ENCODE peak calls at places on chromosome X, in four cellular contexts. F, R, E and U are unnamed samples.

GRCh38 chrX:125205084-125205917 is 114.4 kb upstream of the TEX13C start:
- DNase-seq in E (no peak), R (no peak), F (peak), U (peak)

GRCh38 chrX:150200820-150201287 is 162.3 kb upstream of the MAMLD1 start:
- DNase-seq in F (peak), E (no peak), R (peak), U (no peak)

GRCh38 chrX:46929439-46930018 is 17.3 kb downstream of the JADE3 start:
- DNase-seq in F (no peak), R (peak), E (no peak), U (no peak)

GRCh38 chrX:153438522-153438921 is 7.3 kb downstream of the TREX2 start:
- DNase-seq in R (peak), F (no peak), E (no peak), U (no peak)

GRCh38 chrX:11431833-11432232 is 138.6 kb downstream of the AMELX start:
- DNase-seq in R (no peak), F (no peak), E (no peak), U (no peak)

GRCh38 chrX:2627272-2627867 is 63.7 kb upstream of the CD99 start:
- DNase-seq in F (no peak), E (peak), R (peak), U (no peak)

GRCh38 chrX:49767231-49767630 is 61.9 kb upstream of the PAGE4 start:
- DNase-seq in F (no peak), R (no peak), E (no peak), U (no peak)

GRCh38 chrX:103464071-103464773 is 55.1 kb downstream of the RAB40A start:
- DNase-seq in E (peak), F (no peak), R (peak), U (no peak)

GRCh38 chrX:69085151-69085550 is 80.1 kb downstream of the PJA1 start:
- DNase-seq in E (no peak), R (no peak), F (no peak), U (no peak)

GRCh38 chrX:17706676-17707075 is 30.6 kb upstream of the SCML1 start:
- DNase-seq in R (peak), E (no peak), F (no peak), U (no peak)

GRCh38 chrX:19121466-19121865 is 802 bp downstream of the ADGRG2 start:
- DNase-seq in F (no peak), E (no peak), R (no peak), U (no peak)

GRCh38 chrX:19121898-19122640 is at the start of gene ADGRG2:
- DNase-seq in R (peak), F (no peak), E (no peak), U (no peak)

GRCh38 chrX:19127649-19128168 is 5.4 kb upstream of the ADGRG2 start:
- DNase-seq in F (no peak), E (no peak), R (no peak), U (no peak)

GRCh38 chrX:19122641-19123009 is 357 bp upstream of the ADGRG2 start:
- DNase-seq in E (no peak), F (no peak), R (no peak), U (no peak)
- H3K4me3 ChIP-seq in E (no peak), F (peak), R (no peak), U (no peak)

GRCh38 chrX:119784747-119785446 is 6.5 kb downstream of the RPL39 start:
- DNase-seq in F (no peak), R (peak), E (peak), U (no peak)
- TF ChIP-seq CTCF in F (no peak), R (peak), E (peak), U (peak)

GRCh38 chrX:57286507-57287251 is at the start of gene FAAH2:
- DNase-seq in F (no peak), E (peak), R (no peak), U (peak)
- H3K4me3 ChIP-seq in F (peak), E (peak), R (no peak), U (peak)

GRCh38 chrX:12526296-12526695 is 264.9 kb upstream of the PRPS2 start:
- DNase-seq in F (no peak), E (no peak), R (no peak), U (no peak)
- TF ChIP-seq CTCF in F (no peak), E (no peak), R (no peak), U (no peak)

GRCh38 chrX:45801554-45801953 is 600.9 kb upstream of the DIPK2B start:
- DNase-seq in R (peak), F (no peak), E (peak), U (no peak)
- H3K4me3 ChIP-seq in R (no peak), F (no peak), E (no peak), U (no peak)

GRCh38 chrX:131853440-131853839 is 169.7 kb upstream of the STK26 start:
- DNase-seq in E (no peak), F (no peak), R (no peak), U (no peak)

DNA sequence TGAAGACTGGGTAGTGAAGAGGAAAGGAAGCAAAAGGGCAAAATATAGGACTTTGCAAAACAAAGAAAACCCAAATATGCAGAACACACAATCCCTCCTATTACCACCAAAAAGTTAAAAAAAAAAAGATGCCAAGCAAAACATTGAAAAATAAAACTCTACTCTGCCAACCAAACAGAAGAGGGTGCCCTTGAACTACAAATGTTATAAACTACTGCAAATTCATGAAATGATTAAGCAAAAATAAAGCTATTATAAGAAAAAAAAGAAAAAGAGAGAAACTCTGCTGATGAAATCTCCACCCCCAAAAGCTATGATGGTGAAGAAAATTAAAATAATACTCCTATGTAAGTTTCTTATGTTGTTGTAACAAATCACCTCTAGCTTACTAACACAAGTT is 168.5 kb upstream of the STK26 start:
- DNase-seq in E (no peak), R (no peak), F (no peak), U (no peak)
- TF ChIP-seq CTCF in E (no peak), R (peak), F (no peak), U (peak)

GRCh38 chrX:43562372-43562771 is 93.7 kb upstream of the MAOA start:
- DNase-seq in F (no peak), R (no peak), E (no peak), U (no peak)

GRCh38 chrX:43560247-43560946 is 95.7 kb upstream of the MAOA start:
- DNase-seq in E (no peak), R (no peak), F (no peak), U (peak)

GRCh38 chrX:43557792-43558191 is 98.3 kb upstream of the MAOA start:
- DNase-seq in R (peak), E (peak), F (no peak), U (peak)

GRCh38 chrX:43556207-43556606 is 99.9 kb upstream of the MAOA start:
- DNase-seq in R (no peak), F (no peak), E (no peak), U (no peak)

DNA sequence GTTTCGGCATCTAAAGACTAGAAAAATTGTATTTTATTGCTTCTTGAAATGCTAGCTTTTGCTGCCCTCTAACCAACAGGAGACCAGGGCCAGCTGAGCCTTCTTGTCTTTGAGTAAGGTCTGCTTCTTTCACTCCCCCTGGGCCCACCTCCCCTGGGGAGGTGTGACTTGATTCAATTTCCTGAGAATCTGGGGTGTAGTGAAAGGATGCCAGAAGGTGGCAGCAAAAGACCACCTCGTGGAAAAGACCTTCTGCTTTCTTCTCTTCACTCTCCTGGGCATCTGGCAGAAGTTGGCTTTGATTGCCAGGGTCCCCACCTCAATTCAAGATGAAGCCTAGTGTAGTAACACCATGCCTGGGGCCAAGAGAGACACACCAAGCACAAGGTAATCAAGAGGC is 96.5 kb upstream of the MAOA start:
- DNase-seq in E (peak), R (peak), F (no peak), U (peak)
- H3K4me3 ChIP-seq in E (no peak), R (no peak), F (no peak), U (no peak)

DNA sequence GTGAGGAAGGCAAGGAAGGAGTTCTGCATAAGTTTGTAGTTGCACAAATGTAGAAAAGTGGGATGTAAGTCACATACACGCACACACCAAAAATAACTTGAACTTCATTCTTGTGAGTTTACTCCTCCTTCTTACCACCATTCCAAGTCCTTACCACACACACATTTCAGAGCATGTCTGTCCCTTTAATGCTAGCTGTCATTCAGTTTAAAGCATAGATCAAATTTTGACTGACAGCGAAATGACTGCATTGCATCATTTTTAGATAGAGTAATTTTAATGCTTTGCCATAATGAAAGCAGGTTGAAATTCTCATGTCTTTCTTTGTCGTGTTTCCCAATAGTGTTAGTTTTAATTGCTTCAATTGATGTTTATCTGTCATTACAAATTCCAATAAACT is 629.6 kb upstream of the HTR2C start:
- DNase-seq in F (no peak), R (no peak), E (no peak), U (no peak)
- TF ChIP-seq CTCF in F (no peak), R (no peak), E (no peak), U (no peak)